ENCODE peak calls at places on chromosomes 7 and 10, in eight cellular contexts. One of them, this sample, is unnamed.

GRCh38 chr7:2518101-2518500 is 1.5 kb upstream of the LFNG start:
- DNase-seq in GM06990: no peak
- DNase-seq in cardiac muscle cell: no peak
- DNase-seq in fibroblast of pulmonary artery: no peak
- DNase-seq in choroid plexus epithelial cell: no peak
- DNase-seq in activated CD8-positive, alpha-beta T cell treated with anti-CD3 and anti-CD28 coated beads for 36 hours: peak
- DNase-seq in PC-3: no peak
- DNase-seq in AG09309: no peak
- DNase-seq in this sample: no peak

GRCh38 chr10:23694446-23694920 is 255.6 kb downstream of the OTUD1 start:
- DNase-seq in cardiac muscle cell: peak
- DNase-seq in choroid plexus epithelial cell: no peak
- DNase-seq in PC-3: no peak
- DNase-seq in AG09309: no peak
- DNase-seq in GM06990: peak
- DNase-seq in activated CD8-positive, alpha-beta T cell treated with anti-CD3 and anti-CD28 coated beads for 36 hours: no peak
- DNase-seq in fibroblast of pulmonary artery: no peak
- DNase-seq in this sample: peak

GRCh38 chr10:10914129-10914528 is 103.5 kb upstream of the CELF2 start:
- DNase-seq in fibroblast of pulmonary artery: peak
- DNase-seq in activated CD8-positive, alpha-beta T cell treated with anti-CD3 and anti-CD28 coated beads for 36 hours: no peak
- DNase-seq in GM06990: no peak
- DNase-seq in cardiac muscle cell: peak
- DNase-seq in PC-3: no peak
- DNase-seq in choroid plexus epithelial cell: peak
- DNase-seq in AG09309: no peak
- DNase-seq in this sample: no peak

GRCh38 chr7:1661461-1661860 is 8.6 kb upstream of the ELFN1 start:
- DNase-seq in AG09309: no peak
- DNase-seq in GM06990: no peak
- DNase-seq in PC-3: no peak
- DNase-seq in fibroblast of pulmonary artery: no peak
- DNase-seq in choroid plexus epithelial cell: no peak
- DNase-seq in cardiac muscle cell: no peak
- DNase-seq in activated CD8-positive, alpha-beta T cell treated with anti-CD3 and anti-CD28 coated beads for 36 hours: no peak
- DNase-seq in this sample: no peak

GRCh38 chr10:70542565-70542938 is 60.0 kb downstream of the PRF1 start:
- DNase-seq in choroid plexus epithelial cell: peak
- DNase-seq in AG09309: no peak
- DNase-seq in GM06990: no peak
- DNase-seq in PC-3: peak
- DNase-seq in fibroblast of pulmonary artery: peak
- DNase-seq in activated CD8-positive, alpha-beta T cell treated with anti-CD3 and anti-CD28 coated beads for 36 hours: no peak
- DNase-seq in cardiac muscle cell: no peak
- DNase-seq in this sample: no peak

GRCh38 chr10:128868481-128868880 is 598.6 kb upstream of the MGMT start:
- DNase-seq in GM06990: no peak
- DNase-seq in AG09309: no peak
- DNase-seq in activated CD8-positive, alpha-beta T cell treated with anti-CD3 and anti-CD28 coated beads for 36 hours: no peak
- DNase-seq in PC-3: no peak
- DNase-seq in choroid plexus epithelial cell: no peak
- DNase-seq in cardiac muscle cell: no peak
- DNase-seq in fibroblast of pulmonary artery: no peak
- DNase-seq in this sample: no peak

GRCh38 chr10:69338547-69339450 is 60.5 kb downstream of the HK1 start:
- DNase-seq in fibroblast of pulmonary artery: no peak
- DNase-seq in AG09309: no peak
- DNase-seq in cardiac muscle cell: no peak
- DNase-seq in PC-3: no peak
- DNase-seq in GM06990: no peak
- DNase-seq in choroid plexus epithelial cell: no peak
- DNase-seq in activated CD8-positive, alpha-beta T cell treated with anti-CD3 and anti-CD28 coated beads for 36 hours: no peak
- DNase-seq in this sample: no peak

GRCh38 chr7:136869991-136870798 is 1.7 kb downstream of the CHRM2 start:
- DNase-seq in fibroblast of pulmonary artery: no peak
- DNase-seq in PC-3: no peak
- DNase-seq in cardiac muscle cell: peak
- DNase-seq in AG09309: no peak
- DNase-seq in choroid plexus epithelial cell: no peak
- DNase-seq in GM06990: peak
- DNase-seq in activated CD8-positive, alpha-beta T cell treated with anti-CD3 and anti-CD28 coated beads for 36 hours: no peak
- DNase-seq in this sample: no peak

GRCh38 chr10:84244651-84245270 is at the start of gene RGR:
- DNase-seq in PC-3: no peak
- DNase-seq in GM06990: no peak
- DNase-seq in cardiac muscle cell: no peak
- DNase-seq in choroid plexus epithelial cell: no peak
- DNase-seq in activated CD8-positive, alpha-beta T cell treated with anti-CD3 and anti-CD28 coated beads for 36 hours: no peak
- DNase-seq in AG09309: no peak
- DNase-seq in fibroblast of pulmonary artery: no peak
- DNase-seq in this sample: no peak

GRCh38 chr10:112115781-112116385 is 67.7 kb downstream of the GPAM start:
- DNase-seq in cardiac muscle cell: peak
- DNase-seq in GM06990: no peak
- DNase-seq in PC-3: peak
- DNase-seq in choroid plexus epithelial cell: peak
- DNase-seq in AG09309: no peak
- DNase-seq in activated CD8-positive, alpha-beta T cell treated with anti-CD3 and anti-CD28 coated beads for 36 hours: peak
- DNase-seq in fibroblast of pulmonary artery: peak
- DNase-seq in this sample: peak

GRCh38 chr7:26180792-26181198 is 19.8 kb downstream of the HNRNPA2B1 start:
- DNase-seq in AG09309: no peak
- DNase-seq in GM06990: no peak
- DNase-seq in activated CD8-positive, alpha-beta T cell treated with anti-CD3 and anti-CD28 coated beads for 36 hours: no peak
- DNase-seq in choroid plexus epithelial cell: no peak
- DNase-seq in PC-3: no peak
- DNase-seq in cardiac muscle cell: no peak
- DNase-seq in fibroblast of pulmonary artery: peak
- DNase-seq in this sample: no peak

GRCh38 chr7:127943541-127944521 is 87.4 kb downstream of the LRRC4 start:
- DNase-seq in activated CD8-positive, alpha-beta T cell treated with anti-CD3 and anti-CD28 coated beads for 36 hours: no peak
- DNase-seq in cardiac muscle cell: peak
- DNase-seq in AG09309: no peak
- DNase-seq in GM06990: no peak
- DNase-seq in choroid plexus epithelial cell: peak
- DNase-seq in PC-3: no peak
- DNase-seq in fibroblast of pulmonary artery: peak
- DNase-seq in this sample: no peak

GRCh38 chr7:151395036-151395367 is 14.8 kb downstream of the WDR86 start:
- DNase-seq in activated CD8-positive, alpha-beta T cell treated with anti-CD3 and anti-CD28 coated beads for 36 hours: no peak
- DNase-seq in fibroblast of pulmonary artery: no peak
- DNase-seq in PC-3: no peak
- DNase-seq in GM06990: no peak
- DNase-seq in choroid plexus epithelial cell: no peak
- DNase-seq in AG09309: no peak
- DNase-seq in cardiac muscle cell: no peak
- DNase-seq in this sample: no peak

GRCh38 chr10:22666287-22667092 is 47.9 kb downstream of the PIP4K2A start:
- DNase-seq in AG09309: no peak
- DNase-seq in choroid plexus epithelial cell: peak
- DNase-seq in GM06990: no peak
- DNase-seq in PC-3: no peak
- DNase-seq in fibroblast of pulmonary artery: peak
- DNase-seq in cardiac muscle cell: peak
- DNase-seq in activated CD8-positive, alpha-beta T cell treated with anti-CD3 and anti-CD28 coated beads for 36 hours: peak
- DNase-seq in this sample: no peak

GRCh38 chr7:38905026-38905759 is 3.8 kb downstream of the VPS41 start:
- DNase-seq in cardiac muscle cell: no peak
- DNase-seq in GM06990: peak
- DNase-seq in PC-3: no peak
- DNase-seq in fibroblast of pulmonary artery: peak
- DNase-seq in choroid plexus epithelial cell: peak
- DNase-seq in AG09309: no peak
- DNase-seq in activated CD8-positive, alpha-beta T cell treated with anti-CD3 and anti-CD28 coated beads for 36 hours: no peak
- DNase-seq in this sample: no peak

GRCh38 chr7:38907066-38907465 is 1.9 kb downstream of the VPS41 start:
- DNase-seq in AG09309: no peak
- DNase-seq in fibroblast of pulmonary artery: no peak
- DNase-seq in cardiac muscle cell: no peak
- DNase-seq in PC-3: no peak
- DNase-seq in choroid plexus epithelial cell: no peak
- DNase-seq in activated CD8-positive, alpha-beta T cell treated with anti-CD3 and anti-CD28 coated beads for 36 hours: no peak
- DNase-seq in GM06990: no peak
- DNase-seq in this sample: no peak

GRCh38 chr7:38908759-38909335 is at the start of gene VPS41:
- DNase-seq in PC-3: peak
- DNase-seq in activated CD8-positive, alpha-beta T cell treated with anti-CD3 and anti-CD28 coated beads for 36 hours: peak
- DNase-seq in cardiac muscle cell: peak
- DNase-seq in GM06990: peak
- DNase-seq in fibroblast of pulmonary artery: peak
- DNase-seq in choroid plexus epithelial cell: peak
- DNase-seq in AG09309: peak
- DNase-seq in this sample: peak

DNA sequence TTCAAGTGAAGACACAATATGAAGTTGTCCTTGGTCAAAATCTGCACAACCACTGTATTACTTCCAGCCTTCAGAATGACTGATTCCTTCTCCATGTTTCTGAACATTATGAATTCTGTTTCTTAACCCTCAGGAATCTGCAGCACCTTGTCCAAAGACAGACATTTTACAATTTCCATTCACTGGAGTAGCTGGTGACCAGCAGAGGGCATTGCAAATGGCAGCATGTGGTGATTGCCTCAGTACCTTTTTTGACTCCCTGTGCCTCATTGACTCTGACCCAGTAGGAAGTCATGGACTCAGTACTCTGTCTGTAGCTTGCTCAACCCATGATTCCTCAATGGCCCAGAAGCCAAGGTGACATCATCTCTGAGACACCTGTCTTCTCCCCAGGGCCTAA is 879 bp upstream of the VPS41 start:
- DNase-seq in choroid plexus epithelial cell: no peak
- DNase-seq in AG09309: no peak
- DNase-seq in activated CD8-positive, alpha-beta T cell treated with anti-CD3 and anti-CD28 coated beads for 36 hours: no peak
- DNase-seq in GM06990: no peak
- DNase-seq in PC-3: no peak
- DNase-seq in cardiac muscle cell: no peak
- DNase-seq in fibroblast of pulmonary artery: no peak
- DNase-seq in this sample: no peak
- TF ChIP-seq CTCF in choroid plexus epithelial cell: peak
- TF ChIP-seq CTCF in AG09309: no peak
- TF ChIP-seq CTCF in activated CD8-positive, alpha-beta T cell treated with anti-CD3 and anti-CD28 coated beads for 36 hours: no peak
- TF ChIP-seq CTCF in GM06990: no peak
- TF ChIP-seq CTCF in PC-3: no peak
- TF ChIP-seq CTCF in cardiac muscle cell: no peak
- TF ChIP-seq CTCF in fibroblast of pulmonary artery: peak
- TF ChIP-seq CTCF in this sample: no peak

DNA sequence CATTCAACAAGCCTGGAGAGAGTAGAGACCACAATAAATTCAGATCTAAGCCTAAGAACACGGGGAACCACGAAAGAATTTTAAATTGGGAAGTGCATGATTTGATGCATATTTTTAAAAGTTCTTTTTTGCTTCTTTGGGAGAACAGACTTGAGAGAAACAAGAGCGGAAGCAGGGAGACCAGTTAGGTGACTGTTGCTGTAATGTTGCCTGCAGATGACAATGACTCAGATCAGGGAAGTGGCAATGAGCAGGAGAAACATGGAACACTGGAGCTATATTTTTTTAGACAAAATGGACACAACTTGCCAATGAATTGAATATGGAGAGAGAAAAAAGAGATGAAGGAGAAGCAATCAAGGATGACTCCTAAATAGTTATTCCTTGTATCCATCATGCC is 125.1 kb downstream of the RAPGEF5 start:
- DNase-seq in AG09309: no peak
- DNase-seq in PC-3: peak
- DNase-seq in GM06990: no peak
- DNase-seq in activated CD8-positive, alpha-beta T cell treated with anti-CD3 and anti-CD28 coated beads for 36 hours: no peak
- DNase-seq in choroid plexus epithelial cell: no peak
- DNase-seq in fibroblast of pulmonary artery: no peak
- DNase-seq in cardiac muscle cell: no peak
- DNase-seq in this sample: no peak
- TF ChIP-seq CTCF in AG09309: no peak
- TF ChIP-seq CTCF in PC-3: no peak
- TF ChIP-seq CTCF in GM06990: no peak
- TF ChIP-seq CTCF in activated CD8-positive, alpha-beta T cell treated with anti-CD3 and anti-CD28 coated beads for 36 hours: no peak
- TF ChIP-seq CTCF in choroid plexus epithelial cell: no peak
- TF ChIP-seq CTCF in fibroblast of pulmonary artery: no peak
- TF ChIP-seq CTCF in cardiac muscle cell: no peak
- TF ChIP-seq CTCF in this sample: no peak

GRCh38 chr10:132725202-132725601 is 60.7 kb downstream of the NKX6-2 start:
- DNase-seq in cardiac muscle cell: no peak
- DNase-seq in fibroblast of pulmonary artery: no peak
- DNase-seq in activated CD8-positive, alpha-beta T cell treated with anti-CD3 and anti-CD28 coated beads for 36 hours: no peak
- DNase-seq in AG09309: no peak
- DNase-seq in PC-3: no peak
- DNase-seq in choroid plexus epithelial cell: no peak
- DNase-seq in GM06990: no peak
- DNase-seq in this sample: no peak

GRCh38 chr10:132724436-132724835 is 61.5 kb downstream of the NKX6-2 start:
- DNase-seq in PC-3: no peak
- DNase-seq in choroid plexus epithelial cell: peak
- DNase-seq in activated CD8-positive, alpha-beta T cell treated with anti-CD3 and anti-CD28 coated beads for 36 hours: no peak
- DNase-seq in fibroblast of pulmonary artery: no peak
- DNase-seq in AG09309: peak
- DNase-seq in GM06990: no peak
- DNase-seq in cardiac muscle cell: no peak
- DNase-seq in this sample: no peak

GRCh38 chr10:132722391-132722790 is 63.6 kb downstream of the NKX6-2 start:
- DNase-seq in activated CD8-positive, alpha-beta T cell treated with anti-CD3 and anti-CD28 coated beads for 36 hours: no peak
- DNase-seq in choroid plexus epithelial cell: peak
- DNase-seq in fibroblast of pulmonary artery: no peak
- DNase-seq in PC-3: no peak
- DNase-seq in GM06990: no peak
- DNase-seq in cardiac muscle cell: no peak
- DNase-seq in AG09309: no peak
- DNase-seq in this sample: no peak

GRCh38 chr10:132721725-132722124 is 64.2 kb downstream of the NKX6-2 start:
- DNase-seq in activated CD8-positive, alpha-beta T cell treated with anti-CD3 and anti-CD28 coated beads for 36 hours: no peak
- DNase-seq in cardiac muscle cell: no peak
- DNase-seq in PC-3: no peak
- DNase-seq in choroid plexus epithelial cell: peak
- DNase-seq in AG09309: no peak
- DNase-seq in GM06990: no peak
- DNase-seq in fibroblast of pulmonary artery: no peak
- DNase-seq in this sample: no peak

GRCh38 chr10:132722980-132723970 is 62.7 kb downstream of the NKX6-2 start:
- DNase-seq in cardiac muscle cell: no peak
- DNase-seq in activated CD8-positive, alpha-beta T cell treated with anti-CD3 and anti-CD28 coated beads for 36 hours: no peak
- DNase-seq in AG09309: no peak
- DNase-seq in GM06990: no peak
- DNase-seq in choroid plexus epithelial cell: peak
- DNase-seq in fibroblast of pulmonary artery: no peak
- DNase-seq in PC-3: no peak
- DNase-seq in this sample: no peak
- TF ChIP-seq CTCF in cardiac muscle cell: no peak
- TF ChIP-seq CTCF in activated CD8-positive, alpha-beta T cell treated with anti-CD3 and anti-CD28 coated beads for 36 hours: no peak
- TF ChIP-seq CTCF in AG09309: no peak
- TF ChIP-seq CTCF in GM06990: no peak
- TF ChIP-seq CTCF in choroid plexus epithelial cell: peak
- TF ChIP-seq CTCF in fibroblast of pulmonary artery: no peak
- TF ChIP-seq CTCF in PC-3: no peak
- TF ChIP-seq CTCF in this sample: no peak

GRCh38 chr10:16770141-16770540 is 47.1 kb downstream of the RSU1 start:
- DNase-seq in GM06990: no peak
- DNase-seq in fibroblast of pulmonary artery: no peak
- DNase-seq in activated CD8-positive, alpha-beta T cell treated with anti-CD3 and anti-CD28 coated beads for 36 hours: no peak
- DNase-seq in AG09309: no peak
- DNase-seq in choroid plexus epithelial cell: no peak
- DNase-seq in cardiac muscle cell: no peak
- DNase-seq in PC-3: no peak
- DNase-seq in this sample: no peak
- TF ChIP-seq CTCF in GM06990: no peak
- TF ChIP-seq CTCF in fibroblast of pulmonary artery: no peak
- TF ChIP-seq CTCF in activated CD8-positive, alpha-beta T cell treated with anti-CD3 and anti-CD28 coated beads for 36 hours: no peak
- TF ChIP-seq CTCF in AG09309: no peak
- TF ChIP-seq CTCF in choroid plexus epithelial cell: no peak
- TF ChIP-seq CTCF in cardiac muscle cell: no peak
- TF ChIP-seq CTCF in PC-3: no peak
- TF ChIP-seq CTCF in this sample: no peak

This sample was measured in progenitor cell of endocrine pancreas.